ENCODE peak calls at places on chromosomes 4 and X, in four cellular contexts. R, D, B and C are unnamed samples.

GRCh38 chrX:48617542-48618340 is 20.4 kb downstream of the WDR13 start:
- DNase-seq in B (no peak), D (no peak), R (no peak), C (no peak)

GRCh38 chrX:93874554-93874953 is 200.5 kb downstream of the FAM133A start:
- DNase-seq in R (no peak), B (peak; percentile 50), D (peak; percentile 1), C (peak; percentile 17)

GRCh38 chr4:171983935-171984805 is 171.0 kb downstream of the GALNTL6 start:
- DNase-seq in D (no peak), B (no peak), R (no peak), C (no peak)

GRCh38 chr4:123877561-123877960 is 481.0 kb downstream of the SPRY1 start:
- DNase-seq in D (no peak), B (no peak), R (no peak), C (no peak)

GRCh38 chr4:103773691-103774231 is 54.0 kb upstream of the TACR3 start:
- DNase-seq in B (no peak), R (no peak), D (no peak), C (no peak)

GRCh38 chrX:154603438-154604430 is 15.3 kb downstream of the CTAG1B start:
- DNase-seq in D (no peak), R (no peak), B (no peak), C (peak; percentile 2)

GRCh38 chr4:17475481-17475880 is 36.4 kb downstream of the QDPR start:
- DNase-seq in R (no peak), B (no peak), D (no peak), C (no peak)

GRCh38 chrX:49792376-49792775 is 36.7 kb upstream of the PAGE4 start:
- DNase-seq in B (no peak), R (no peak), D (peak; percentile 69), C (no peak)

GRCh38 chr4:12110607-12111006 is 681.9 kb upstream of the HS3ST1 start:
- DNase-seq in D (no peak), R (no peak), B (no peak), C (no peak)

GRCh38 chr4:150510176-150510875 is 71.6 kb upstream of the MAB21L2 start:
- DNase-seq in B (no peak), R (no peak), D (no peak), C (no peak)

GRCh38 chr4:173243321-173243720 is 74.7 kb downstream of the GALNT7 start:
- DNase-seq in B (no peak), R (no peak), D (no peak), C (no peak)

GRCh38 chr4:123477804-123478209 is 81.2 kb downstream of the SPRY1 start:
- DNase-seq in R (no peak), B (no peak), D (peak; percentile 41), C (no peak)

GRCh38 chr4:2537011-2537830 is 774 bp downstream of the FAM193A start:
- DNase-seq in B (peak; percentile 72), D (peak; percentile 44), R (no peak), C (peak; percentile 40)

GRCh38 chr4:185219551-185220344 is 10.3 kb downstream of the SNX25 start:
- DNase-seq in D (no peak), B (no peak), R (no peak), C (no peak)

GRCh38 chrX:37644381-37645305 is 40.9 kb upstream of the XK start:
- DNase-seq in B (no peak), R (no peak), D (no peak), C (no peak)

GRCh38 chr4:131052646-131053045 is 1956.7 kb downstream of the C4orf33 start:
- DNase-seq in D (no peak), B (no peak), R (no peak), C (no peak)

GRCh38 chr4:67327245-67327860 is 217.9 kb downstream of the CENPC start:
- DNase-seq in B (peak; percentile 64), R (peak; percentile 9), D (peak; percentile 64), C (peak; percentile 75)

GRCh38 chr4:6201580-6202091 is 1.3 kb upstream of the JAKMIP1 start:
- DNase-seq in D (no peak), R (no peak), B (no peak), C (no peak)

GRCh38 chr4:102447413-102447812 is 53.7 kb upstream of the NFKB1 start:
- DNase-seq in R (no peak), D (no peak), B (no peak), C (no peak)

GRCh38 chr4:52877694-52878093 is 15.6 kb downstream of the RASL11B start:
- DNase-seq in B (no peak), R (no peak), D (no peak), C (no peak)

GRCh38 chrX:46485897-46486296 is 59.3 kb downstream of the ZNF674 start:
- DNase-seq in B (peak; percentile 45), R (no peak), D (peak; percentile 83), C (no peak)

GRCh38 chrX:123219916-123220315 is 35.8 kb downstream of the GRIA3 start:
- DNase-seq in R (no peak), D (peak; percentile 11), B (no peak), C (no peak)

GRCh38 chr4:176499518-176499917 is 179.8 kb downstream of the SPCS3 start:
- DNase-seq in D (no peak), B (no peak), R (no peak), C (no peak)

GRCh38 chr4:2511645-2512131 is 24.8 kb upstream of the FAM193A start:
- DNase-seq in B (no peak), R (no peak), D (no peak), C (no peak)

GRCh38 chrX:94545722-94546121 is 871.7 kb downstream of the FAM133A start:
- DNase-seq in R (no peak), D (no peak), B (no peak), C (no peak)

GRCh38 chrX:22662776-22663175 is 337.0 kb upstream of the DDX53 start:
- DNase-seq in B (no peak), D (no peak), R (no peak), C (no peak)

DNA sequence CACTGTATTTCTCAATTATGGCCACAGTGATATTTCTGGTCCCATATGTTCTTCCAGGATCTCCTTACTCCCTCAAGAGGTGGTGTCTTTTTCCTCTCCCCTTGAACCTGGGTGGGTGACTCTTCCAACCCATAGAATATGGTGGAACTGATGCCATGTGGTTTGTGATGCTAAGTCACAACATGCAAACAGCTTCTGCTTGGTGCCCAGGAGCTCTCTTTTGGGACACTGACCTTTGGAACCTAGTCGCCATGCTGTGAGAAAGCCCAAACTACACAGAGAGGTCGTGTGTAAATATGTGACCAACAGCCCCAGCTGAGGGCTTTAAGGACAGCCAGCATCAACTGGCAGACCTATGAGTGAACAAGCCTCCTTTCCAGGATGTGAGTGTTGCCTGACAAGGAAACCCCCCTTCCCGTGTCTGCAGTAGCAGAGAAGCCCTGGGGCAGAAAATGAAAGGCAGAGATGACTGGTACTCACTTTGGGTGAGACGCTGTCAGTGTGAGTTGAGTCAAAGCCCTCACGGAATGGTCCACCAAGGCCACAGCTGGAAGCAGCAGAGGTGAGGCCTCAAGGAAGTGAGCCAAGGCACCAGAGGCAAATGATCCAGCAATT is 223.4 kb downstream of the BCOR start:
- DNase-seq in R (peak; percentile 91), B (no peak), D (no peak), C (no peak)
- TF ChIP-seq SP1 in R (peak; percentile 87), B (no peak), D (no peak), C (no peak)

GRCh38 chr4:147901388-147901787 is 169.5 kb downstream of the ARHGAP10 start:
- DNase-seq in D (no peak), B (no peak), R (no peak), C (no peak)

GRCh38 chr4:147899512-147899911 is 167.6 kb downstream of the ARHGAP10 start:
- DNase-seq in B (no peak), R (no peak), D (no peak), C (no peak)

GRCh38 chr4:147901886-147902285 is 170.0 kb downstream of the ARHGAP10 start:
- DNase-seq in B (no peak), R (no peak), D (no peak), C (no peak)
- TF ChIP-seq SUZ12 in B (no peak), R (no peak), D (no peak), C (no peak)

DNA sequence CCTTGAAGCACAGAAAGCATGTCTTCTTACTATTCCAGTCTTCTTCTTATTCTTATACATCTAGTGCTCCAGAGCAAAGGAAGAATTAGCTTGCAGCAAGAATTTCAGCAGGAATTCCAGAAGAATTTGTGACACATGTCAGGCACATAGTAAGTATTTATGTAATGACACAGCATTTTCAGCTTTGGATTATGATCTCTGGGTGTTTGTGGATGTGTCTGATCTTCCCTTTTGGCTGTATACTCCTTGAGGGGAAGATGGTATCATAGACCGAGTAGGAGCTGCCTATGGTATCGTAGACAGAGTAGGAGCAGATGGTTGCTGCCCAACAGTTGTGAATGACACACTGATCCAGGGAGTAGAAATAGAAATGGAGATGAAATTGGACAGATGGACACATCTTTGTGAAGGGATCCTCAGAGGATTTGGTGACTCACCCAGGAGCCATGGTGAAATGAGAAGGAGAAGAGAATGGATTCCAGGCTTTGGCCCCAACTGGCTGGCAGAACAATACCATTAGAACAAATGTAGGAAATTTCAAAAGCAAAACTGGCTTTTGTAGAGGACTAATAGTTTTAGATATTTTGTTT is 75.7 kb downstream of the COQ2 start:
- DNase-seq in R (no peak), D (no peak), B (no peak), C (no peak)
- TF ChIP-seq SP1 in R (no peak), D (no peak), B (no peak), C (no peak)

GRCh38 chrX:41045960-41046567 is 39.2 kb upstream of the USP9X start:
- DNase-seq in D (no peak), B (no peak), R (no peak), C (no peak)
- TF ChIP-seq SUZ12 in D (no peak), B (no peak), R (no peak), C (no peak)

DNA sequence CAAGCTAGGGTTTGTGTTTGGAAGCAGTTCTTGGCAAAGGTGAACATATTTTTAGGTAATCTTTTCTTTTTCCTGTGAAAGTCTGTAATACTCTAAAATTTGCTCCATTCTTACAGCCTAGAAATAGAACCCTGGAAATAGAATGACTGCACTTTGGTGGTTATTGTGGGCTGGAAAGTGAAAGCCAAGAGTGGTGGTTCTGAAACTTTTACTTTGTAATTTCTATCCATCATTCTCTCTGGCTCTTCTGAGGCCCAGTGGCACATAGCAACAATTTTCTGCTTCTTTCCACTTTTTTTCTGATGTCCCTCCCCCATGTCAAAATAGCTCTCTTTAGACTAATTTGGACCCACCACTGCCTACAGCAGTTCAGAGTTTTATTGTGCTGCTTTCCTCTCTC is 300.4 kb upstream of the RPS6KA3 start:
- DNase-seq in R (no peak), B (no peak), D (no peak), C (no peak)
- TF ChIP-seq SP1 in R (no peak), B (no peak), D (no peak), C (no peak)

GRCh38 chrX:27918799-27919198 is 62.5 kb downstream of the DCAF8L1 start:
- DNase-seq in R (no peak), B (no peak), D (no peak), C (no peak)
- TF ChIP-seq SUZ12 in R (no peak), B (no peak), D (no peak), C (no peak)